ENCODE peak calls at places on chromosome 13, in five cellular contexts. D, P, G, Z and I are unnamed samples.

GRCh38 chr13:47672245-47672975 is 328.7 kb downstream of the SUCLA2 start:
- DNase-seq in D (no peak), P (no peak), G (no peak), Z (no peak), I (no peak)

GRCh38 chr13:30569901-30570576 is 47.7 kb upstream of the USPL1 start:
- DNase-seq in D (peak), P (no peak), G (peak), Z (peak), I (no peak)

GRCh38 chr13:53782400-53783030 is 753.9 kb downstream of the OLFM4 start:
- DNase-seq in D (no peak), P (no peak), G (no peak), Z (peak), I (peak)

GRCh38 chr13:94494021-94494420 is 14.5 kb upstream of the DCT start:
- DNase-seq in D (no peak), P (no peak), G (no peak), Z (no peak), I (no peak)

GRCh38 chr13:29507356-29507755 is 88.1 kb downstream of the SLC7A1 start:
- DNase-seq in D (no peak), P (no peak), G (no peak), Z (no peak), I (no peak)

GRCh38 chr13:22256111-22256639 is 585.3 kb downstream of the FGF9 start:
- DNase-seq in D (no peak), P (no peak), G (no peak), Z (no peak), I (no peak)

GRCh38 chr13:69660155-69660554 is 447.5 kb upstream of the ATXN8OS start:
- DNase-seq in D (no peak), P (no peak), G (no peak), Z (no peak), I (no peak)

GRCh38 chr13:65710514-65710913 is 1519.6 kb downstream of the PCDH9 start:
- DNase-seq in D (no peak), P (no peak), G (no peak), Z (no peak), I (no peak)

GRCh38 chr13:32019612-32020233 is 11.9 kb upstream of the FRY start:
- DNase-seq in D (no peak), P (no peak), G (no peak), Z (peak), I (no peak)

GRCh38 chr13:27401210-27401609 is 23.2 kb upstream of the GTF3A start:
- DNase-seq in D (peak), P (no peak), G (peak), Z (no peak), I (no peak)
- H3K27ac ChIP-seq in D (no peak), P (no peak), G (no peak), Z (no peak), I (no peak)

GRCh38 chr13:46468570-46468969 is 81.5 kb upstream of the RUBCNL start:
- DNase-seq in D (no peak), P (no peak), G (no peak), Z (no peak), I (no peak)
- H3K27ac ChIP-seq in D (peak), P (no peak), G (no peak), Z (no peak), I (no peak)

DNA sequence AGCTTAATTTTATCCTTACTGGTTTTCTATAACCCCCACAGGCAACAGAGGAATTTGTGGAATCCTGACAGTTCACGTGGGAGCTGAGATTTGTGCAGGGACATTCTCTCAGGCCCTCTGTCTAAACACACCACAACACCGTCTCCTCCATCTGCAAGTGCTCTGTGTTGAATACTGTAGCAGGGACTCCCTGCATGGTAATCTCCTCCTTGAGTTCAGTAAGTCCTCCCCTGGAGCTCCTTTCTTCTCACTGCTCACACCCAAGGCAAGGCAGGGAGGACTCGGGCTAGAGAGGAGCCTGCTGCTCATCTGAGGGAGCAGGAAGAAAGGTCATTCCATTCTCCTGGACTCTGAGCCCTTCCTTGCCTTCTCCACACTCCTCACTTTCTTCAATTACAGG is 348.2 kb downstream of the KCTD12 start:
- DNase-seq in D (no peak), P (no peak), G (no peak), Z (no peak), I (no peak)
- H3K27ac ChIP-seq in D (no peak), P (no peak), G (no peak), Z (no peak), I (no peak)

GRCh38 chr13:112968380-112968909 is 569 bp upstream of the MCF2L start:
- DNase-seq in D (no peak), P (peak), G (peak), Z (no peak), I (no peak)

GRCh38 chr13:112970552-112971287 is 1.7 kb downstream of the MCF2L start:
- DNase-seq in D (no peak), P (peak), G (no peak), Z (no peak), I (no peak)

GRCh38 chr13:112967666-112968379 is 1.2 kb upstream of the MCF2L start:
- DNase-seq in D (no peak), P (no peak), G (no peak), Z (no peak), I (no peak)

GRCh38 chr13:112969692-112970338 is 801 bp downstream of the MCF2L start:
- DNase-seq in D (no peak), P (no peak), G (no peak), Z (no peak), I (no peak)

GRCh38 chr13:112968910-112969691 is at the start of gene MCF2L:
- DNase-seq in D (no peak), P (peak), G (no peak), Z (peak), I (no peak)
- H3K27ac ChIP-seq in D (no peak), P (peak), G (peak), Z (no peak), I (no peak)

GRCh38 chr13:112096959-112097358 is 30.0 kb downstream of the SOX1 start:
- DNase-seq in D (no peak), P (no peak), G (no peak), Z (no peak), I (no peak)
- H3K27ac ChIP-seq in D (no peak), P (no peak), G (no peak), Z (no peak), I (no peak)

GRCh38 chr13:51359352-51359751 is 19.9 kb downstream of the SERPINE3 start:
- DNase-seq in D (no peak), P (no peak), G (no peak), Z (no peak), I (no peak)
- H3K27ac ChIP-seq in D (no peak), P (no peak), G (no peak), Z (no peak), I (no peak)

GRCh38 chr13:100273576-100273975 is 184.7 kb downstream of the PCCA start:
- DNase-seq in D (no peak), P (no peak), G (no peak), Z (no peak), I (no peak)
- H3K27ac ChIP-seq in D (no peak), P (no peak), G (no peak), Z (no peak), I (no peak)

DNA sequence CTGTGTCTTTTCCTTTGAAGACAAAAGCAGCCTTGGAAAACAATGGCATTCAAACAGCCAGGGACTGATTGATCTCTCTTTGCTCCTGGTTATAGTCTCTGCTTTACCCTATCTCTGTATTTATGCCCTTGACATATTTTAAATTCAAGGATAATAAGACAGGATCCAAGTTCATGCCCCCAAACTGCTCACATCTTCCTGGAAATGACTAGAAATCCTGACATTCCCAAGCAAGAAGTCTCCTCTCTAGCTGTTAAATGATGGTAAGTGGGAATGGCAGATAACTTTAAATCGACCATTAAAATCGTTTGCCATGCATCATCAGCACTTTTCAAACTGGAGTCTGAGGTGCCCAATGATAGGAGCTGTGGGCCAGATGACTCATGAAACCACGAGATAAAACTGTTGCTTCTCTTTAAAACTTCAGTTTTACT is 435.6 kb downstream of the FOXO1 start:
- DNase-seq in D (no peak), P (no peak), G (no peak), Z (no peak), I (no peak)
- H3K27ac ChIP-seq in D (peak), P (no peak), G (no peak), Z (no peak), I (no peak)

GRCh38 chr13:20106751-20107150 is 54.1 kb downstream of the GJA3 start:
- DNase-seq in D (no peak), P (no peak), G (no peak), Z (no peak), I (no peak)

GRCh38 chr13:20099319-20099718 is 61.5 kb downstream of the GJA3 start:
- DNase-seq in D (no peak), P (no peak), G (no peak), Z (no peak), I (no peak)

GRCh38 chr13:20105161-20105689 is 55.6 kb downstream of the GJA3 start:
- DNase-seq in D (no peak), P (no peak), G (no peak), Z (no peak), I (no peak)

GRCh38 chr13:20101467-20102316 is 59.2 kb downstream of the GJA3 start:
- DNase-seq in D (no peak), P (no peak), G (no peak), Z (no peak), I (no peak)

GRCh38 chr13:20102776-20103175 is 58.1 kb downstream of the GJA3 start:
- DNase-seq in D (no peak), P (no peak), G (no peak), Z (no peak), I (no peak)
- H3K27ac ChIP-seq in D (no peak), P (no peak), G (no peak), Z (no peak), I (no peak)

GRCh38 chr13:35481777-35482176 is 5.3 kb upstream of the MAB21L1 start:
- DNase-seq in D (no peak), P (no peak), G (no peak), Z (no peak), I (no peak)

GRCh38 chr13:35478384-35479222 is 2.1 kb upstream of the MAB21L1 start:
- DNase-seq in D (no peak), P (peak), G (no peak), Z (no peak), I (no peak)

GRCh38 chr13:35479691-35480090 is 3.2 kb upstream of the MAB21L1 start:
- DNase-seq in D (no peak), P (no peak), G (no peak), Z (no peak), I (no peak)

GRCh38 chr13:35475960-35476943 is at the start of gene MAB21L1:
- DNase-seq in D (peak), P (peak), G (no peak), Z (peak), I (peak)

DNA sequence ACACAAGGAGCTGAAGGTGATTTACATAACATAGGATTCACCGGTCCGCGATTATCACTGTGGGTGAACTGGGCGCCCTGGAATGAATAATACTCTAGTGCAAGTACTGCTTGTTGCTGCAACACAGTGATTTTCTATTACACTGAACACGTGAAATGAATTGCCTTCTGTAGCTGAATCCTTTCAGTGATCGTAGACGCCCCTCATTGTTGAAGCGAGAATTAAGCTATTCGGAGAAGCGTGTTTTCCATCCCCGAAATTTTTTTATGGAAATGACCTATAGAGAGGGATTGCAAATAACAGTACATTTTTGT is 2.7 kb upstream of the MAB21L1 start:
- DNase-seq in D (no peak), P (no peak), G (no peak), Z (no peak), I (no peak)
- H3K27ac ChIP-seq in D (no peak), P (no peak), G (no peak), Z (no peak), I (no peak)